ENCODE peak calls at places on chromosomes 16 and 17, in ten cellular contexts. L, I, U, W, K, G, T, S, C and H are unnamed samples.

GRCh38 chr16:13756411-13756810 is 163.5 kb upstream of the ERCC4 start:
- DNase-seq in L (no peak), I (no peak), U (no peak), W (no peak), K (no peak), G (no peak), T (no peak), S (no peak), C (no peak), H (no peak)

GRCh38 chr17:46727572-46728348 is 90.7 kb downstream of the WNT3 start:
- DNase-seq in L (no peak), I (no peak), U (no peak), W (peak; percentile 61), K (no peak), G (no peak), T (peak; percentile 95), S (no peak), C (no peak), H (peak; percentile 85)

GRCh38 chr16:8678068-8678927 is 3.9 kb downstream of the ABAT start:
- DNase-seq in L (no peak), I (no peak), U (no peak), W (peak; percentile 85), K (no peak), G (no peak), T (peak; percentile 82), S (no peak), C (no peak), H (peak; percentile 51)

GRCh38 chr17:63443053-63443452 is 3.1 kb downstream of the CYB561 start:
- DNase-seq in L (no peak), I (no peak), U (no peak), W (no peak), K (no peak), G (no peak), T (no peak), S (no peak), C (no peak), H (no peak)

GRCh38 chr16:89334461-89334860 is 117.0 kb downstream of the ZNF778 start:
- DNase-seq in L (no peak), I (no peak), U (no peak), W (no peak), K (no peak), G (no peak), T (no peak), S (no peak), C (no peak), H (no peak)

GRCh38 chr17:54947396-54947795 is 21.1 kb downstream of the COX11 start:
- DNase-seq in L (no peak), I (no peak), U (no peak), W (no peak), K (no peak), G (no peak), T (no peak), S (no peak), C (no peak), H (no peak)

GRCh38 chr17:7897773-7898172 is 9.2 kb downstream of the CHD3 start:
- DNase-seq in L (no peak), I (no peak), U (peak; percentile 60), W (peak; percentile 21), K (peak; percentile 35), G (peak; percentile 60), T (peak; percentile 38), S (no peak), C (no peak), H (peak; percentile 66)

GRCh38 chr16:11309895-11310633 is 28.9 kb upstream of the PRM1 start:
- DNase-seq in L (peak; percentile 99), I (no peak), U (no peak), W (no peak), K (no peak), G (peak; percentile 39), T (no peak), S (no peak), C (no peak), H (no peak)

GRCh38 chr16:28538733-28539596 is at the start of gene NUPR1:
- DNase-seq in L (no peak), I (peak; percentile 93), U (peak; percentile 98), W (peak; percentile 93), K (peak; percentile 52), G (no peak), T (peak; percentile 96), S (peak; percentile 95), C (peak; percentile 99), H (peak; percentile 99)

GRCh38 chr16:28537964-28538732 is 626 bp downstream of the NUPR1 start:
- DNase-seq in L (no peak), I (no peak), U (no peak), W (no peak), K (no peak), G (no peak), T (no peak), S (no peak), C (no peak), H (no peak)

GRCh38 chr16:28532940-28533647 is 5.7 kb downstream of the NUPR1 start:
- DNase-seq in L (no peak), I (no peak), U (no peak), W (no peak), K (no peak), G (no peak), T (no peak), S (no peak), C (no peak), H (no peak)

GRCh38 chr16:28534542-28535373 is 4.0 kb downstream of the NUPR1 start:
- DNase-seq in L (no peak), I (peak; percentile 25), U (peak; percentile 81), W (no peak), K (no peak), G (no peak), T (no peak), S (peak; percentile 57), C (no peak), H (peak; percentile 89)

DNA sequence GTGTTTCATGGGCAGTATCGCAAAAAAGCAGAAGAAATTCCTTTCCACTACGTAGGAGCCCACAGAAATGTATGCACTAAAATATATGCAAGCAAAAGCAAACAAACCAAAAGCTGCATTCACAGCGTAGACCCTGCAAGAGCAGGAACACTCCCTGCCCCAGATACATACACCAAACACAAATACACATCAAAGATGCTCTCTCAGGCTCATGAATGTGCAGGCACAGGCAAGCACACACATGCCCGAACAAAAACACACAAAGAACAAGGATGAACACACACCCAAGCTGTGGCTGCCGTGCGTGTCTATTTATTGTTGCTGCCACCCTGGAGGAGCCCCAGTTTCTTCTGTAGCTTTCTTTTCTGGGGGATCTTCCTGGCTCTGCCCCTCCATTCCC is 1.7 kb downstream of the NUPR1 start:
- DNase-seq in L (no peak), I (no peak), U (no peak), W (no peak), K (no peak), G (no peak), T (no peak), S (no peak), C (no peak), H (no peak)
- H3K4me3 ChIP-seq in L (no peak overlapping the region), I (peak overlapping the region; percentile 71), U (peak overlapping the region; percentile 76), W (no peak overlapping the region), K (no peak overlapping the region), G (no peak overlapping the region), T (peak overlapping the region; percentile 84), S (peak overlapping the region; percentile 63), C (peak overlapping the region; percentile 77), H (peak overlapping the region; percentile 88)

GRCh38 chr17:28348979-28349378 is 8.3 kb downstream of the POLDIP2 start:
- DNase-seq in L (no peak), I (no peak), U (no peak), W (no peak), K (peak; percentile 47), G (no peak), T (no peak), S (no peak), C (no peak), H (no peak)

GRCh38 chr17:28346199-28346580 is 10.6 kb downstream of the TNFAIP1 start:
- DNase-seq in L (no peak), I (no peak), U (no peak), W (no peak), K (peak; percentile 69), G (no peak), T (peak; percentile 72), S (no peak), C (no peak), H (no peak)

GRCh38 chr17:28345420-28346198 is 10.0 kb downstream of the TNFAIP1 start:
- DNase-seq in L (no peak), I (peak; percentile 51), U (no peak), W (no peak), K (no peak), G (no peak), T (peak; percentile 64), S (peak; percentile 72), C (no peak), H (peak; percentile 23)

GRCh38 chr17:28346746-28347246 is 10.5 kb downstream of the POLDIP2 start:
- DNase-seq in L (no peak), I (no peak), U (no peak), W (no peak), K (peak; percentile 73), G (no peak), T (no peak), S (no peak), C (peak; percentile 81), H (no peak)

DNA sequence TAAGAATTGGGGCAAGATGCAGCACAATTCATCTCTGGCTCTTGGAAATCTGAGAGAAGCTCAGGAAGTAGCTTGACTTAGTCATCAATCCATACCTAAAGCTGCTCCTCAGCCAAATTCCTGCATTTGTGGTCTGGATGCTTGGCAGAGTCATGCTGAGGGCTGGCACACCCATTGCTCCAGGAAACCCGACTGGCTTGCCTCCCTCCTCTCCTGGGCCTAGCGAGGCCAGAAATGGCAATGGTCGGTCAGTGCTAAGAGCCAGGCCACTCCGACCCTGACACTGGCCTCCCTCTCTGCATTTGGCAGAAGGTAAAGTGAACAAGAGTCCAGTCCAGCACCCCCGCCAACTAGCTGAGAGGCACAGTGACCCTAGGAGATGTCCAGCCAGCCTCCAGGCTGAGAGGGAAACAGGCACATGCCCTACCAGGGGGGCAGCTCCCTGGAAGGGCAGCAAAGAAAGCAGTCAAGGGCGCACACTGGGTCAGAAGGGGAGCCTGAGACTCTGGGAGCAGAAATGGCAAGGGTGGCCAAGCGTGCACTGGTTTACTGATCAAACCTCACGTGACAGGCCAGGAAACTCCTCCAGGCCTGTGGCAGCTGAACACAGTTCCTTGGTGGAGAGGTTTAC is 10.0 kb downstream of the POLDIP2 start:
- DNase-seq in L (no peak), I (no peak), U (no peak), W (peak; percentile 92), K (peak; percentile 75), G (no peak), T (peak; percentile 97), S (no peak), C (no peak), H (peak; percentile 94)
- TF ChIP-seq CTCF in L (no peak), I (no peak), U (no peak), W (no peak), K (no peak), G (no peak), T (no peak), S (no peak), C (no peak), H (no peak)

GRCh38 chr17:81929253-81930141 is 2.0 kb upstream of the MAFG start:
- DNase-seq in L (no peak), I (no peak), U (no peak), W (no peak), K (no peak), G (no peak), T (no peak), S (no peak), C (no peak), H (no peak)

GRCh38 chr17:81927145-81927652 is 336 bp downstream of the MAFG start:
- DNase-seq in L (peak; percentile 18), I (peak; percentile 29), U (no peak), W (no peak), K (no peak), G (no peak), T (no peak), S (no peak), C (no peak), H (no peak)

GRCh38 chr17:81927653-81928496 is at the start of gene MAFG:
- DNase-seq in L (peak; percentile 98), I (peak; percentile 92), U (peak; percentile 93), W (peak; percentile 94), K (peak; percentile 99), G (peak; percentile 97), T (peak; percentile 89), S (peak; percentile 91), C (peak; percentile 63), H (peak; percentile 92)

GRCh38 chr17:81930142-81931125 is 2.9 kb upstream of the MAFG start:
- DNase-seq in L (no peak), I (peak; percentile 11), U (no peak), W (peak; percentile 31), K (peak; percentile 75), G (no peak), T (no peak), S (peak; percentile 29), C (no peak), H (no peak)

DNA sequence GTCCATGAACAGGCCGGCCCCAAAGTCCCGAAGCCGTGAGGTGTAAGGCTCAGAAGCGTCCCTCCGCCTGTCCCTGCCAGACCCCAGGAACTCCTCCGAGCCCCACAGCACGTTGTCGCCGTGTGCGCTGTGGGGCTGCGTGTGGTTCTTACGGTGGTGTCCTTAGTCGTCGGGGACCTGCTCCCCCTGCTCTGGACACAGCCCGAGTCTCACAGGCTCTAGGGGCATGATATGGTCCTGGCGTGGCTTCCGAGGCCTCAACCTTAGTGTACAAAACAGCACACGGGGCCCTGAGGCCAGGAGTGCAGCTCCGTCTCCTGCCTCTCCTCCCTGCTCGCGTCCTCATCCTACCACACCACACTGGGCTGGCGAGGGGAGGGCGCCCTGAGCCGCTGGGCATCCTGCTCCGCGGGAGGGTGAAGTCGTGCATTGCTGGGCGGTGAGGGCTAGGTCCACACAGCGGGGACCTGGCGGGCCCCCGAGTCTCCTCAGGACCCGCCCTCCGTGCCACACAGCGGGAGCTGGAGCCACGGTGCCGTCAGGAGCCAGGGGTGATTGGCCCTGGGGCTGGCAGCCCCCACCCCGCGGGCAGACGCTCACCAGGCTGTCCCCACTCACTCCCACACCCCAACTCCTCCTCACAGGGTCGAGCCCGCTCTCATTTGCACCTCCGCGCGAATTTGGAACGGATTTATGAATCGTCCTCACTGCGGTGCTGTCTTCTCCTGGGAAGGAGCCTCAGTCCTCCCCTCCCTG is 1.1 kb upstream of the MAFG start:
- DNase-seq in L (peak; percentile 19), I (peak; percentile 14), U (no peak), W (peak; percentile 49), K (peak; percentile 72), G (peak; percentile 36), T (no peak), S (no peak), C (no peak), H (no peak)
- H3K4me3 ChIP-seq in L (peak overlapping the region; percentile 68), I (peak overlapping the region; percentile 93), U (peak overlapping the region; percentile 100), W (peak overlapping the region; percentile 81), K (peak overlapping the region; percentile 80), G (peak overlapping the region; percentile 94), T (peak overlapping the region; percentile 36), S (peak overlapping the region; percentile 56), C (peak overlapping the region; percentile 66), H (peak overlapping the region; percentile 58)

DNA sequence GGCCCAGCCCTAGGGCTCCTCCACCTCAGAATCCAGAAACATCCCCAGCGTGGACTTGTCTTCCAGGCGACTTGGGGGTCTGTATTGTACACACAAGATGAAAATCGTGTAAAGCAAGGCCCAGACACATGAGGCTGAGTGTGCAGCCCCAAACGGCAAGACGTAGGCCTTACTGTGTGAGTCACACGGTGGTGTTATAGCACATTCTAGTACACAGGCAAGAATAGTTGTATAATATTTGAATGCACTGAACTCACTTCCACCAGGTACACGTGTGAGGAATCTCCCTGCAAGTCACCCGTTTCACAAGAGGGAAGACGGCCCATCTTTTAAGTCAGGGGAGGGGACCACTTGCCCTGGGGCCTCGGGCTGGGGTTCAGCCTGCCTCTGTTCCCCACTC is 71.4 kb downstream of the SREBF1 start:
- DNase-seq in L (peak; percentile 51), I (no peak), U (no peak), W (no peak), K (no peak), G (no peak), T (peak; percentile 34), S (no peak), C (no peak), H (no peak)
- TF ChIP-seq CTCF in L (no peak), I (no peak), U (no peak), W (no peak), K (no peak), G (no peak), T (no peak), S (no peak), C (no peak), H (no peak)